ENCODE peak calls at places on chromosome 16, in seven cellular contexts. One of them, this sample, is unnamed.

GRCh38 chr16:79283578-79283977 is 317.0 kb downstream of the MAF start:
- DNase-seq in A549: no peak
- DNase-seq in pancreas: no peak
- DNase-seq in left lobe of liver: peak
- DNase-seq in EH: no peak
- DNase-seq in transverse colon: peak
- DNase-seq in LoVo: no peak
- DNase-seq in this sample: peak

GRCh38 chr16:29986231-29986630 is 9.2 kb downstream of the HIRIP3 start:
- DNase-seq in A549: no peak
- DNase-seq in pancreas: no peak
- DNase-seq in left lobe of liver: no peak
- DNase-seq in EH: no peak
- DNase-seq in transverse colon: no peak
- DNase-seq in LoVo: no peak
- DNase-seq in this sample: no peak

GRCh38 chr16:72921106-72921505 is 126.8 kb downstream of the ZFHX3 start:
- DNase-seq in A549: no peak
- DNase-seq in pancreas: no peak
- DNase-seq in left lobe of liver: no peak
- DNase-seq in EH: no peak
- DNase-seq in transverse colon: no peak
- DNase-seq in LoVo: no peak
- DNase-seq in this sample: no peak

GRCh38 chr16:80599466-80599865 is 58.7 kb downstream of the DYNLRB2 start:
- DNase-seq in A549: no peak
- DNase-seq in pancreas: no peak
- DNase-seq in left lobe of liver: no peak
- DNase-seq in EH: peak
- DNase-seq in transverse colon: no peak
- DNase-seq in LoVo: no peak
- DNase-seq in this sample: no peak

GRCh38 chr16:84899414-84899813 is 79.6 kb downstream of the CRISPLD2 start:
- DNase-seq in A549: no peak
- DNase-seq in pancreas: no peak
- DNase-seq in left lobe of liver: no peak
- DNase-seq in EH: no peak
- DNase-seq in transverse colon: no peak
- DNase-seq in LoVo: no peak
- DNase-seq in this sample: no peak

GRCh38 chr16:81748476-81749198 is 30.5 kb upstream of the PLCG2 start:
- DNase-seq in A549: no peak
- DNase-seq in pancreas: no peak
- DNase-seq in left lobe of liver: no peak
- DNase-seq in EH: no peak
- DNase-seq in transverse colon: no peak
- DNase-seq in LoVo: no peak
- DNase-seq in this sample: no peak

GRCh38 chr16:84574191-84574590 is 43.7 kb downstream of the COTL1 start:
- DNase-seq in A549: no peak
- DNase-seq in pancreas: no peak
- DNase-seq in left lobe of liver: no peak
- DNase-seq in EH: no peak
- DNase-seq in transverse colon: no peak
- DNase-seq in LoVo: no peak
- DNase-seq in this sample: no peak

GRCh38 chr16:66357523-66357928 is 9.0 kb upstream of the CDH5 start:
- DNase-seq in A549: peak
- DNase-seq in pancreas: peak
- DNase-seq in left lobe of liver: no peak
- DNase-seq in EH: peak
- DNase-seq in transverse colon: peak
- DNase-seq in LoVo: peak
- DNase-seq in this sample: no peak

GRCh38 chr16:31213877-31214704 is at the start of gene TRIM72:
- DNase-seq in A549: no peak
- DNase-seq in pancreas: no peak
- DNase-seq in left lobe of liver: no peak
- DNase-seq in EH: no peak
- DNase-seq in transverse colon: no peak
- DNase-seq in LoVo: no peak
- DNase-seq in this sample: no peak

GRCh38 chr16:88719267-88719932 is 13.1 kb downstream of the CTU2 start:
- DNase-seq in A549: no peak
- DNase-seq in pancreas: no peak
- DNase-seq in left lobe of liver: no peak
- DNase-seq in EH: no peak
- DNase-seq in transverse colon: peak
- DNase-seq in LoVo: no peak
- DNase-seq in this sample: no peak

GRCh38 chr16:71698491-71698890 is 26.0 kb downstream of the PHLPP2 start:
- DNase-seq in A549: no peak
- DNase-seq in pancreas: no peak
- DNase-seq in left lobe of liver: no peak
- DNase-seq in EH: no peak
- DNase-seq in transverse colon: no peak
- DNase-seq in LoVo: no peak
- DNase-seq in this sample: no peak

GRCh38 chr16:3587547-3588110 is 10.4 kb upstream of the NLRC3 start:
- DNase-seq in A549: no peak
- DNase-seq in pancreas: no peak
- DNase-seq in left lobe of liver: no peak
- DNase-seq in EH: no peak
- DNase-seq in transverse colon: no peak
- DNase-seq in LoVo: no peak
- DNase-seq in this sample: no peak

GRCh38 chr16:81817789-81818304 is 38.8 kb downstream of the PLCG2 start:
- DNase-seq in A549: no peak
- DNase-seq in pancreas: no peak
- DNase-seq in left lobe of liver: no peak
- DNase-seq in EH: no peak
- DNase-seq in transverse colon: peak
- DNase-seq in LoVo: no peak
- DNase-seq in this sample: no peak

GRCh38 chr16:58021661-58022551 is 3.6 kb upstream of the MMP15 start:
- DNase-seq in A549: no peak
- DNase-seq in pancreas: no peak
- DNase-seq in left lobe of liver: no peak
- DNase-seq in EH: peak
- DNase-seq in transverse colon: no peak
- DNase-seq in LoVo: no peak
- DNase-seq in this sample: no peak

GRCh38 chr16:81319221-81319912 is 4.6 kb downstream of the GAN start:
- DNase-seq in A549: peak
- DNase-seq in pancreas: no peak
- DNase-seq in left lobe of liver: no peak
- DNase-seq in EH: peak
- DNase-seq in transverse colon: no peak
- DNase-seq in LoVo: no peak
- DNase-seq in this sample: no peak

GRCh38 chr16:2190659-2191445 is 5.6 kb downstream of the CASKIN1 start:
- DNase-seq in A549: no peak
- DNase-seq in pancreas: no peak
- DNase-seq in left lobe of liver: no peak
- DNase-seq in EH: no peak
- DNase-seq in transverse colon: no peak
- DNase-seq in LoVo: no peak
- DNase-seq in this sample: no peak

GRCh38 chr16:4591706-4592470 is 22.8 kb downstream of the UBALD1 start:
- DNase-seq in A549: no peak
- DNase-seq in pancreas: no peak
- DNase-seq in left lobe of liver: no peak
- DNase-seq in EH: no peak
- DNase-seq in transverse colon: no peak
- DNase-seq in LoVo: no peak
- DNase-seq in this sample: no peak

GRCh38 chr16:2161911-2162310 is 6.3 kb downstream of the TRAF7 start:
- DNase-seq in A549: no peak
- DNase-seq in pancreas: no peak
- DNase-seq in left lobe of liver: no peak
- DNase-seq in EH: no peak
- DNase-seq in transverse colon: no peak
- DNase-seq in LoVo: no peak
- DNase-seq in this sample: no peak

GRCh38 chr16:27624154-27625049 is 74.5 kb downstream of the KATNIP start:
- DNase-seq in A549: no peak
- DNase-seq in pancreas: no peak
- DNase-seq in left lobe of liver: no peak
- DNase-seq in EH: no peak
- DNase-seq in transverse colon: peak
- DNase-seq in LoVo: no peak
- DNase-seq in this sample: no peak

GRCh38 chr16:23941963-23942564 is 106.3 kb downstream of the PRKCB start:
- DNase-seq in A549: no peak
- DNase-seq in pancreas: no peak
- DNase-seq in left lobe of liver: no peak
- DNase-seq in EH: no peak
- DNase-seq in transverse colon: no peak
- DNase-seq in LoVo: no peak
- DNase-seq in this sample: no peak

This sample was measured in right lobe of liver.